ENCODE peak calls at places on chromosome 5, in five cellular contexts. H, M, N, G and A are unnamed samples.
A peak's percentile ranks its signal among the peaks of the same experiment; 100 is the strongest.

GRCh38 chr5:40736103-40736875 is 19.5 kb downstream of the TTC33 start:
- DNase-seq in H (no peak), M (no peak), N (no peak), G (peak; percentile 68), A (peak; percentile 60)

GRCh38 chr5:132059696-132060500 is 557 bp upstream of the IL3 start:
- DNase-seq in H (peak; percentile 1), M (no peak), N (no peak), G (no peak), A (no peak)

GRCh38 chr5:83011990-83012389 is 65.2 kb downstream of the TMEM167A start:
- DNase-seq in H (no peak), M (no peak), N (no peak), G (no peak), A (no peak)

GRCh38 chr5:165525268-165525667 is 2019.8 kb downstream of the MAT2B start:
- DNase-seq in H (no peak), M (no peak), N (no peak), G (peak; percentile 84), A (peak; percentile 67)

GRCh38 chr5:98742395-98743073 is 30.9 kb upstream of the RGMB start:
- DNase-seq in H (no peak), M (no peak), N (no peak), G (no peak), A (no peak)

GRCh38 chr5:36017622-36018021 is 26.4 kb upstream of the UGT3A1 start:
- DNase-seq in H (no peak), M (no peak), N (no peak), G (no peak), A (no peak)

GRCh38 chr5:79536193-79536906 is 22.4 kb upstream of the HOMER1 start:
- DNase-seq in H (no peak), M (no peak), N (no peak), G (no peak), A (no peak)

GRCh38 chr5:64570395-64570996 is 64.7 kb downstream of the RGS7BP start:
- DNase-seq in H (no peak), M (no peak), N (no peak), G (no peak), A (no peak)

GRCh38 chr5:146805099-146805498 is 73.5 kb downstream of the PPP2R2B start:
- DNase-seq in H (no peak), M (no peak), N (no peak), G (no peak), A (peak; percentile 16)

GRCh38 chr5:15585128-15585527 is 85.1 kb downstream of the FBXL7 start:
- DNase-seq in H (no peak), M (no peak), N (no peak), G (no peak), A (no peak)

GRCh38 chr5:109849478-109850088 is 159.9 kb downstream of the MAN2A1 start:
- DNase-seq in H (no peak), M (no peak), N (no peak), G (no peak), A (no peak)

GRCh38 chr5:62489471-62489870 is 76.9 kb downstream of the IPO11 start:
- DNase-seq in H (no peak), M (no peak), N (no peak), G (peak; percentile 60), A (no peak)

GRCh38 chr5:135318924-135319323 is 80.1 kb downstream of the MACROH2A1 start:
- DNase-seq in H (no peak), M (no peak), N (no peak), G (no peak), A (no peak)

GRCh38 chr5:14168793-14169262 is 25.7 kb downstream of the TRIO start:
- DNase-seq in H (no peak), M (no peak), N (no peak), G (no peak), A (no peak)

GRCh38 chr5:76544268-76544926 is 78.8 kb downstream of the F2RL2 start:
- DNase-seq in H (peak; percentile 25), M (peak; percentile 59), N (no peak), G (peak; percentile 14), A (peak; percentile 31)

GRCh38 chr5:76252437-76252836 is 150.6 kb upstream of the IQGAP2 start:
- DNase-seq in H (no peak), M (no peak), N (peak; percentile 1), G (no peak), A (no peak)